ENCODE peak calls at places on chromosome 3, in seven cellular contexts. Y is stomach, H is GM12892, L is uterus, G is IMR-90, F is right lobe of liver, D is testis. B is an unnamed sample.

GRCh38 chr3:43768594-43768993 is 77.9 kb downstream of the ABHD5 start:
- DNase-seq in Y (no peak), H (no peak), L (no peak), G (peak; percentile 31), F (no peak), D (peak; percentile 17), B (no peak)

GRCh38 chr3:5545719-5546118 is 358.2 kb downstream of the EDEM1 start:
- DNase-seq in Y (no peak), H (no peak), L (no peak), G (no peak), F (no peak), D (no peak), B (no peak)

GRCh38 chr3:115670911-115671310 is 47.6 kb downstream of the GAP43 start:
- DNase-seq in Y (no peak), H (no peak), L (no peak), G (no peak), F (no peak), D (no peak), B (no peak)

GRCh38 chr3:65669163-65669875 is 369.4 kb downstream of the MAGI1 start:
- DNase-seq in Y (no peak), H (no peak), L (no peak), G (peak; percentile 64), F (no peak), D (no peak), B (no peak)

GRCh38 chr3:41652931-41653330 is 309.0 kb downstream of the ULK4 start:
- DNase-seq in Y (no peak), H (no peak), L (no peak), G (peak; percentile 20), F (no peak), D (no peak), B (no peak)

GRCh38 chr3:45104715-45105711 is 41.2 kb downstream of the CDCP1 start:
- DNase-seq in Y (no peak), H (no peak), L (no peak), G (peak; percentile 86), F (no peak), D (no peak), B (no peak)

GRCh38 chr3:69696365-69696764 is 42.9 kb upstream of the MITF start:
- DNase-seq in Y (no peak), H (no peak), L (no peak), G (no peak), F (no peak), D (no peak), B (no peak)

GRCh38 chr3:129461461-129462146 is 21.6 kb downstream of the IFT122 start:
- DNase-seq in Y (no peak), H (no peak), L (no peak), G (peak; percentile 64), F (no peak), D (no peak), B (peak; percentile 42)

GRCh38 chr3:150346956-150347863 is 60.9 kb upstream of the TSC22D2 start:
- DNase-seq in Y (no peak), H (no peak), L (no peak), G (peak; percentile 27), F (no peak), D (no peak), B (no peak)

GRCh38 chr3:63279000-63279366 is 875 bp downstream of the SYNPR start:
- DNase-seq in Y (no peak), H (no peak), L (no peak), G (no peak), F (no peak), D (no peak), B (no peak)

GRCh38 chr3:98521897-98522537 is 685 bp downstream of the CLDND1 start:
- DNase-seq in Y (peak; percentile 54), H (no peak), L (peak; percentile 16), G (peak; percentile 68), F (peak; percentile 23), D (peak; percentile 64), B (no peak)

GRCh38 chr3:187567741-187568140 is 102.5 kb downstream of the SST start:
- DNase-seq in Y (no peak), H (no peak), L (no peak), G (peak; percentile 57), F (no peak), D (no peak), B (no peak)

GRCh38 chr3:71581451-71581980 is 2.0 kb downstream of the FOXP1 start:
- DNase-seq in Y (peak; percentile 42), H (no peak), L (peak; percentile 33), G (no peak), F (peak; percentile 48), D (peak; percentile 46), B (peak; percentile 54)

GRCh38 chr3:93988283-93988682 is 8.3 kb downstream of the ARL13B start:
- DNase-seq in Y (no peak), H (no peak), L (no peak), G (peak; percentile 36), F (no peak), D (no peak), B (no peak)

GRCh38 chr3:184690236-184690883 is 21.5 kb downstream of the MAGEF1 start:
- DNase-seq in Y (no peak), H (no peak), L (no peak), G (no peak), F (no peak), D (no peak), B (no peak)

GRCh38 chr3:127815641-127816605 is 6.4 kb downstream of the MGLL start:
- DNase-seq in Y (peak; percentile 33), H (no peak), L (no peak), G (no peak), F (no peak), D (no peak), B (no peak)

DNA sequence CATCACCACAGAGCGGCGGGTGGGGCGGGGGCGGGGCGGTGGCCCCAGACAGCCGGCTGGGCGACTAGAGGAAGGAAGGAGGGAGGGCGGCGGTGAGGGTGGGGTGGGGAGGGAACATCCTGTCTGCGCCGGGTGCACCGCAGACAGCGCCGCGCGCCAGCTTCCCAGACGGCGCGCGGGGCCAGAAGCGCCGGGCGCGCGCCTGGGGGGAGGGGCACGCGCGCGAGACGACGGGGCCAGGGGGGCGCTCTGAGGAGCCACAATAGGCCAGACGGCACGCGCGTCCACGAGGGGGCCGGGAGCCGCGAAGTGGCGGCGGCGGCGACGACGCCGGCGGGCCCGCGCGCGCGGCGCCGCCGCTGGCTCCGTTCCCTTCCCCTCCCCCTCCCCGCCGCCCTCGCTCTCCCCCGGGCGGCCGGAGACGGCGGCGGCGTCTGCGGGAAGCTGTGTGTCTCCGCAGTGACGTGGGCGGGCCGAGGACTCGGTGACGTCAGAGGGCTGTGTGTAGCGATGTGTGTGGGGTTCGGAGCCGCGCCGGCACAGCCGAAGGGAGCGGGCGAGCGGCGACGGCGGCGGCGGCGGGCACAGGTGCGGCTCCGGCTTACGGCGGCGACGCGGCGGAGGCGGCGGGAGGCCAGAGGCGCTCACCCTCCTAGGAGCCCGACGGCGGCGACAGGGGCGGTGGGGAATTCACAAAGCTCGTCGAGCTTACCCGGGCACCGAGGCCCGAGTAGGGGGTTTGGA is at the start of gene SKIL:
- DNase-seq in Y (peak; percentile 99), H (peak; percentile 65), L (peak; percentile 96), G (peak; percentile 96), F (peak; percentile 98), D (peak; percentile 98), B (peak; percentile 95)
- TF ChIP-seq POLR2A in Y (no peak), H (peak; percentile 50), L (peak; percentile 68), G (peak; percentile 95), F (peak; percentile 92), D (no peak), B (no peak)

GRCh38 chr3:152021951-152022461 is 148.6 kb downstream of the SUCNR1 start:
- DNase-seq in Y (no peak), H (no peak), L (no peak), G (peak; percentile 32), F (no peak), D (peak; percentile 41), B (peak; percentile 17)

DNA sequence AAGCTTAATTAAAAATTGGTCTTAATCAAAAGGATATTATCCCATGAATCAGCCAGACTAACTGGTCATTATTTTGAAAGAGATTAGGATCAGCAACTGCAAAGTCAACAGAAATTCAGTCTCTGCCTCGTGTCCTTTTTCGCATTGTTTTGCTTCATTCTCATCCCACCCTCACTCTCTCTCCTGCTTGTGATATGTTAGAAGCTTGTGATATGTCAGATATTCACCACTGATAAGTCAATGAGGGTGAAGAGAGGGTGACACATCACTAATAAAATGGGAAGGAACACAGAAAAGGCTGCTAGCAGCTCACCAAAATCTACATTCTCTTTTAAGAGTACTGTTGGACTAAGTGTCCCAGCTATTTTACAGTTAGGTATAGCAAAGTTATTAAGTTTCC is 146.1 kb downstream of the SUCNR1 start:
- DNase-seq in Y (no peak), H (no peak), L (no peak), G (no peak), F (no peak), D (no peak), B (no peak)
- TF ChIP-seq POLR2A in Y (no peak), H (no peak), L (no peak), G (no peak), F (no peak), D (no peak), B (no peak)

GRCh38 chr3:34268032-34268760 is 469.8 kb downstream of the PDCD6IP start:
- DNase-seq in Y (no peak), H (no peak), L (no peak), G (no peak), F (no peak), D (no peak), B (no peak)
- TF ChIP-seq POLR2A in Y (no peak), H (no peak), L (no peak), G (no peak), F (no peak), D (no peak), B (no peak)

DNA sequence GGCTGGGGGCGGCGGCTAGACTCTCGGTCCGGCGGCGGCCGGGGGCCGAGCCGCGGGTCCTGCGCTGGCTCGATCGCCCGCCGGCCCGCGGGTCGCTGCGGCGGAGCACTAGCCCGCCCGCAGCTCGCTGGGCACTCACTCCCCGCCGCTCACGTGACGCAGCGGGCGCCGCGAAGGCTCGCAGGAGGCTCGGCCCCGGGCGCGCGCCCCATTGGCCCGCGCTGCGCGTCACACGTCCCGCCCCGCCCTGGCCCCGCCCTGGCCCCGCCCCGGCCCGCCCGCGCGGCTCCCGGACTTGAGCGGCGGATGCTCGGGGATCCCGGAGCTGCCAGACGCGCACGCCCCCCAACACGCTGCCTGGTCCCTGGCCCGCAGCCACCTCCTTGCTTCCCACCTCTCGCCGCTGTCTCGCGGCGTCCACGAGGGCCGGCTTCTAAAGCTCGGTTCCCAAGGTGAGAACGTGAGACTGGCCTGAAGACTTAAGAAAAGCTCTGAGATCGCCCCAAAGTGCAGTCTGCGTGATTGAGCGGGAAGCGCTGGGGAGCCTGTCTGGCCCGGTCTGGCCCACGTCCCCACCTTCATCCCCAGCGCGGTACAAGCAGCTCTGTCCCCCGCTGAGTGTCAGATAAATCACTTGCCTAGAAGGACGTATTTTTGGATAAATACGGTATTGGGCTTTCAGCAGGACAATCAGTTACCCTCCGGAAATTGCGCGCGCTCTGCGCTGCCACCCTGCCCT is at the start of gene KLF15:
- DNase-seq in Y (peak; percentile 91), H (peak; percentile 93), L (peak; percentile 89), G (peak; percentile 72), F (peak; percentile 93), D (peak; percentile 92), B (peak; percentile 85)
- TF ChIP-seq POLR2A in Y (no peak), H (no peak), L (peak; percentile 94), G (no peak), F (peak; percentile 94), D (no peak), B (no peak)

GRCh38 chr3:52695798-52696649 is 9.6 kb downstream of the GLT8D1 start:
- DNase-seq in Y (no peak), H (no peak), L (no peak), G (no peak), F (no peak), D (no peak), B (no peak)
- TF ChIP-seq POLR2A in Y (no peak), H (peak; percentile 59), L (no peak), G (peak; percentile 15), F (no peak), D (no peak), B (no peak)

GRCh38 chr3:167734498-167735232 is at the start of gene PDCD10:
- DNase-seq in Y (peak; percentile 98), H (peak; percentile 56), L (peak; percentile 97), G (peak; percentile 98), F (peak; percentile 98), D (peak; percentile 99), B (peak; percentile 97)
- TF ChIP-seq POLR2A in Y (no peak), H (peak; percentile 86), L (no peak), G (peak; percentile 71), F (peak; percentile 62), D (no peak), B (no peak)

B was measured in breast epithelium.